ENCODE peak calls at places on chromosomes 6 and 20, in four cellular contexts. T is GM23248, S is H9, C is hepatocyte. B is an unnamed sample.

GRCh38 chr20:35823147-35823546 is 51.3 kb downstream of the PHF20 start:
- DNase-seq in T (no peak), S (no peak), C (no peak), B (no peak)

GRCh38 chr6:46042355-46042999 is 26.8 kb upstream of the CLIC5 start:
- DNase-seq in T (peak; percentile 62), S (peak; percentile 50), C (peak; percentile 57), B (peak; percentile 6)

GRCh38 chr6:154891901-154892300 is 103.2 kb upstream of the TIAM2 start:
- DNase-seq in T (no peak), S (no peak), C (peak; percentile 30), B (no peak)

GRCh38 chr6:170438402-170438753 is 114.7 kb downstream of the PSMB1 start:
- DNase-seq in T (peak; percentile 100), S (peak; percentile 82), C (peak; percentile 96), B (no peak)

GRCh38 chr20:57654998-57655811 is 35.0 kb upstream of the ZBP1 start:
- DNase-seq in T (no peak), S (peak; percentile 44), C (no peak), B (peak; percentile 6)

GRCh38 chr6:17027441-17027840 is 74.4 kb upstream of the STMND1 start:
- DNase-seq in T (no peak), S (no peak), C (no peak), B (no peak)

GRCh38 chr6:81777586-81778268 is 25.2 kb upstream of the TENT5A start:
- DNase-seq in T (no peak), S (no peak), C (no peak), B (no peak)

GRCh38 chr6:107819976-107820551 is 4.0 kb downstream of the SCML4 start:
- DNase-seq in T (peak; percentile 71), S (peak; percentile 49), C (peak; percentile 36), B (no peak)

GRCh38 chr6:147935656-147936055 is 407.0 kb upstream of the SASH1 start:
- DNase-seq in T (no peak), S (no peak), C (no peak), B (no peak)

GRCh38 chr20:22490287-22491187 is 93.8 kb downstream of the FOXA2 start:
- DNase-seq in T (peak; percentile 5), S (peak; percentile 62), C (peak; percentile 92), B (no peak)

GRCh38 chr6:157842213-157842612 is 19.2 kb downstream of the SNX9 start:
- DNase-seq in T (no peak), S (no peak), C (no peak), B (no peak)

GRCh38 chr6:3664641-3665041 is 86.9 kb downstream of the PXDC1 start:
- DNase-seq in T (no peak), S (no peak), C (peak; percentile 79), B (no peak)

GRCh38 chr6:79506251-79506650 is 31.0 kb downstream of the LCA5 start:
- DNase-seq in T (peak; percentile 25), S (no peak), C (no peak), B (no peak)

GRCh38 chr6:34360556-34360955 is 31.9 kb downstream of the NUDT3 start:
- DNase-seq in T (peak; percentile 83), S (no peak), C (no peak), B (no peak)

GRCh38 chr6:66851930-66852329 is 1144.9 kb upstream of the EYS start:
- DNase-seq in T (no peak), S (no peak), C (no peak), B (no peak)

GRCh38 chr6:21115111-21115510 is 478.4 kb upstream of the SOX4 start:
- DNase-seq in T (peak; percentile 30), S (no peak), C (no peak), B (no peak)

GRCh38 chr6:134093007-134093573 is 40.7 kb upstream of the SLC2A12 start:
- DNase-seq in T (no peak), S (no peak), C (no peak), B (no peak)

GRCh38 chr20:62370115-62370806 is 3.1 kb upstream of the LAMA5 start:
- DNase-seq in T (peak; percentile 65), S (no peak), C (peak; percentile 48), B (no peak)

DNA sequence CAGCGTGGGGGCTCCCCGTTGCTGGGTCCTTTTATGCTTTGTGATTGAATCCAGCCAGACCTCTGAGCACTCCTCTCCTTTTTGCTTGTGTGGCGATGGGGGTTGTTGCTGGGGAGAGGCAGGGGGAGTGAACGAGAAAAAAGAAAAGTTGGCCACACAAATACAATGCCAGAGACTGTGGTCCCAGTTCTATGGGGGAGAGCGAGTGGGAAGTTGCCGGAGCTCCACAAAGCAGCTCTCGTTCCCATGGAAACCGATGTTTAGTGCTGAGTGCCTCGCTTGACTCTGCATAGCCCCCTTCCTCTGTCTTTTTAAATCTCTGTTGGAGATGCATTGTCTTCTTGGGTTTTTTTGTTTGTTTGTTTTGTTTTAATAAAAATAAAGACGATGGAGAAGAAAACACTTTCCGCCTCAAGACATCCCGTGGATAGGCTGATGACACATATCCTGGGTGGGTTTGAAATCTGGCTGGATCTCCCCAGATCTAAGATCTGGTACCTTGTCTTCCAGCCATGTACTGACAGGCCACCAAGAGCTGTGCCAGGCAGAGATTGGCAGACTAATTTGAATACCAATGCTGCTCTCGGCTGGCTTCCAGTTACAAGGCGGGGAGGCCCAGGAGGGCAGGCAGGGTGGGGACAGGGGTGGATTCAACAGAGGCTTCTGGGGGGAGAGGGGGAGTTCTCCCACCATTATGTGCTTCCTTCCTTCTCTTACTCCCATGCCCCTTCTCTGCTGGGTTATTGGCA is 529.3 kb downstream of the QKI start:
- DNase-seq in T (no peak), S (peak; percentile 85), C (peak; percentile 39), B (no peak)
- H3K4me2 ChIP-seq in T (no peak overlapping the region), S (peak overlapping the region; percentile 67), C (peak overlapping the region; percentile 65), B (no peak overlapping the region)

GRCh38 chr6:91485047-91485446 is 898.2 kb upstream of the MAP3K7 start:
- DNase-seq in T (no peak), S (no peak), C (no peak), B (no peak)

GRCh38 chr6:91486200-91486599 is 899.3 kb upstream of the MAP3K7 start:
- DNase-seq in T (no peak), S (no peak), C (no peak), B (no peak)

GRCh38 chr6:91487729-91488392 is 901.0 kb upstream of the MAP3K7 start:
- DNase-seq in T (no peak), S (no peak), C (no peak), B (no peak)

DNA sequence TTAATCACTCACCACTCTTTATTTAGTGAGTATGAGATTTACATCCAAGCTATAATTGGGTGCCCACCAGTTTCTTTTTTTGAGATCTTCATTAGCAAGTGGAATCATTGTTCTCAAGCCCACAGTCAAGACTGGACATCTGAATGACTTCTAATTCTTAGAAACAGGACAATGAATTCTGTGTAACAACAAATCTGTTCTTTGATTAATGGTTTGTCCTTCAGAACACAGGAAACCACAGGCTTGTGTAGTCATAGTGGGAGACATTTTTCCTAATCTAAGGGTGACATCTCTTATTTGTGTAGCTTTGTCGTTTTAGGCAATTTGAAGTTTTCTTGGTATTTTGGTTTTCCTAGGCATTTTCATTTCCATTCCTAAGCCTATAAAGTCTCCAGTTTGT is 903.8 kb upstream of the MAP3K7 start:
- DNase-seq in T (no peak), S (no peak), C (no peak), B (no peak)
- H4K20me1 ChIP-seq in T (no peaks in the 10 kb centered on the region), S (no peaks in the 10 kb centered on the region), C (no peaks in the 10 kb centered on the region), B (no peaks in the 10 kb centered on the region)

GRCh38 chr6:166397849-166398248 is 15.1 kb upstream of the MPC1 start:
- DNase-seq in T (no peak), S (peak; percentile 7), C (no peak), B (no peak)
- H3K27me3 ChIP-seq in T (no peaks in the 10 kb centered on the region), S (no peaks in the 10 kb centered on the region), C (no peaks in the 10 kb centered on the region), B (no peaks in the 10 kb centered on the region)

GRCh38 chr6:153090241-153090930 is 40.7 kb downstream of the RGS17 start:
- DNase-seq in T (peak; percentile 89), S (no peak), C (no peak), B (no peak)
- H3K4me2 ChIP-seq in T (peak overlapping the region; percentile 69), S (no peak overlapping the region), C (no peak overlapping the region), B (no peak overlapping the region)

GRCh38 chr20:51529758-51530157 is 12.8 kb downstream of the NFATC2 start:
- DNase-seq in T (no peak), S (no peak), C (no peak), B (no peak)

GRCh38 chr20:51529027-51529749 is 13.3 kb downstream of the NFATC2 start:
- DNase-seq in T (peak; percentile 13), S (no peak), C (peak; percentile 59), B (no peak)

GRCh38 chr20:51526105-51526470 is 16.4 kb downstream of the NFATC2 start:
- DNase-seq in T (no peak), S (no peak), C (no peak), B (no peak)

GRCh38 chr20:51526754-51527153 is 15.8 kb downstream of the NFATC2 start:
- DNase-seq in T (no peak), S (no peak), C (no peak), B (no peak)

DNA sequence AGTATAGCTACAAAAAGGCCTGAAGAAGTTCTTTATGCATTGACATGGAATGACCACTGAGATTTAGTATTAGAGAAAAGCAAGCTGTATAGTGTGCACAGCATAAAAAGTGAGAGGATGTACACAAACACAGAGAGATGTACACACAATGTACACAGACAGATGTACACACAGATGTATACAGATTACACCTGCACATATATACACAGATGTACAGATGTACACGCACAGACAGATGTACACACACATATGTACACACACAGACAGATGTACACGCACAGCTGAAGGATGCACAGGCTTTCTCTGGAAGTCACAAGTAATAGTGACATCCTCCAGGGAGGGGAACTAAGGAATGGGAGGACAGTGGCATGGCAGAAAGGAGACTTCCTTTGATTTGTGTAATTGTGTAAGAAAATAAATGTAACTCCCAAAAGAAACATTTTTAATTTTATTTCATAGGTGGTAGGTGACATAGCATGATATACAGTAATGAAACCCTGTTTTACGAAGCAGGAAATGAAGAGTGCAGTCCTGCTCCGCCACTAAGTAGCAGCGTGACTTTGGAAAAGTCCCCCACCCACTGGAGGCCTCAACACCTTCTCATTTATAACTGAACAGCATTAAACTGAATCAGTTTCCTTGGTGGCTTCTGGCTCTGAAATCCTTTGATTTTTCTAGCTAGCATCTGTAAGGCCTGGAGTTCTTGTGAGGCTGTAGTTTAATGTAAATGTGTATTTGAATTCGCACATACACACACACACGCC is 14.1 kb downstream of the NFATC2 start:
- DNase-seq in T (no peak), S (no peak), C (no peak), B (no peak)
- H4K20me1 ChIP-seq in T (no peaks in the 10 kb centered on the region), S (no peaks in the 10 kb centered on the region), C (no peaks in the 10 kb centered on the region), B (peaks cover 4% of the 10 kb centered on the region)

B was measured in DND-41.